ENCODE peak calls at places on chromosomes 16 and 17, in eight cellular contexts. One of them, this sample, is unnamed.

GRCh38 chr16:87693827-87694226 is 72.0 kb downstream of the KLHDC4 start:
- DNase-seq in A549: no peak
- DNase-seq in pancreas: no peak
- DNase-seq in GM23338: no peak
- DNase-seq in HFF-Myc: no peak
- DNase-seq in colonic mucosa: no peak
- DNase-seq in MM.1S: no peak
- DNase-seq in epithelial cell of esophagus: no peak
- DNase-seq in this sample: no peak

GRCh38 chr17:48503747-48504146 is 27.1 kb downstream of the HOXB1 start:
- DNase-seq in A549: no peak
- DNase-seq in pancreas: no peak
- DNase-seq in GM23338: no peak
- DNase-seq in HFF-Myc: no peak
- DNase-seq in colonic mucosa: no peak
- DNase-seq in MM.1S: no peak
- DNase-seq in epithelial cell of esophagus: no peak
- DNase-seq in this sample: no peak

GRCh38 chr17:8162997-8163977 is 539 bp upstream of the VAMP2 start:
- DNase-seq in A549: no peak
- DNase-seq in pancreas: no peak
- DNase-seq in GM23338: peak
- DNase-seq in HFF-Myc: no peak
- DNase-seq in colonic mucosa: peak
- DNase-seq in MM.1S: no peak
- DNase-seq in epithelial cell of esophagus: no peak
- DNase-seq in this sample: peak

GRCh38 chr16:10480151-10480550 is 94.3 kb downstream of the ATF7IP2 start:
- DNase-seq in A549: no peak
- DNase-seq in pancreas: no peak
- DNase-seq in GM23338: no peak
- DNase-seq in HFF-Myc: no peak
- DNase-seq in colonic mucosa: no peak
- DNase-seq in MM.1S: no peak
- DNase-seq in epithelial cell of esophagus: no peak
- DNase-seq in this sample: no peak

GRCh38 chr17:6556121-6557039 is at the start of gene PITPNM3:
- DNase-seq in A549: no peak
- DNase-seq in pancreas: peak
- DNase-seq in GM23338: peak
- DNase-seq in HFF-Myc: no peak
- DNase-seq in colonic mucosa: peak
- DNase-seq in MM.1S: no peak
- DNase-seq in epithelial cell of esophagus: peak
- DNase-seq in this sample: no peak

GRCh38 chr17:45676695-45677094 is 107.4 kb upstream of the CRHR1 start:
- DNase-seq in A549: no peak
- DNase-seq in pancreas: no peak
- DNase-seq in GM23338: no peak
- DNase-seq in HFF-Myc: no peak
- DNase-seq in colonic mucosa: no peak
- DNase-seq in MM.1S: no peak
- DNase-seq in epithelial cell of esophagus: no peak
- DNase-seq in this sample: no peak

GRCh38 chr17:68462381-68463210 is 5.3 kb upstream of the WIPI1 start:
- DNase-seq in A549: peak
- DNase-seq in pancreas: no peak
- DNase-seq in GM23338: peak
- DNase-seq in HFF-Myc: peak
- DNase-seq in colonic mucosa: peak
- DNase-seq in MM.1S: peak
- DNase-seq in epithelial cell of esophagus: peak
- DNase-seq in this sample: peak

GRCh38 chr17:81492202-81492601 is 20.4 kb downstream of the ACTG1 start:
- DNase-seq in A549: no peak
- DNase-seq in pancreas: no peak
- DNase-seq in GM23338: no peak
- DNase-seq in HFF-Myc: no peak
- DNase-seq in colonic mucosa: no peak
- DNase-seq in MM.1S: no peak
- DNase-seq in epithelial cell of esophagus: no peak
- DNase-seq in this sample: no peak

GRCh38 chr17:41267711-41268110 is 2.5 kb downstream of the KRTAP9-6 start:
- DNase-seq in A549: no peak
- DNase-seq in pancreas: no peak
- DNase-seq in GM23338: no peak
- DNase-seq in HFF-Myc: no peak
- DNase-seq in colonic mucosa: no peak
- DNase-seq in MM.1S: no peak
- DNase-seq in epithelial cell of esophagus: no peak
- DNase-seq in this sample: no peak

GRCh38 chr17:27622914-27623313 is 8.1 kb upstream of the LGALS9 start:
- DNase-seq in A549: no peak
- DNase-seq in pancreas: no peak
- DNase-seq in GM23338: no peak
- DNase-seq in HFF-Myc: no peak
- DNase-seq in colonic mucosa: no peak
- DNase-seq in MM.1S: no peak
- DNase-seq in epithelial cell of esophagus: no peak
- DNase-seq in this sample: no peak

GRCh38 chr16:13471036-13471435 is 448.9 kb upstream of the ERCC4 start:
- DNase-seq in A549: no peak
- DNase-seq in pancreas: no peak
- DNase-seq in GM23338: peak
- DNase-seq in HFF-Myc: no peak
- DNase-seq in colonic mucosa: no peak
- DNase-seq in MM.1S: peak
- DNase-seq in epithelial cell of esophagus: no peak
- DNase-seq in this sample: no peak

GRCh38 chr17:77445908-77446535 is 305.3 kb downstream of the SEC14L1 start:
- DNase-seq in A549: no peak
- DNase-seq in pancreas: no peak
- DNase-seq in GM23338: no peak
- DNase-seq in HFF-Myc: no peak
- DNase-seq in colonic mucosa: peak
- DNase-seq in MM.1S: peak
- DNase-seq in epithelial cell of esophagus: no peak
- DNase-seq in this sample: peak

GRCh38 chr16:67678354-67679023 is 11.9 kb downstream of the C16orf86 start:
- DNase-seq in A549: no peak
- DNase-seq in pancreas: no peak
- DNase-seq in GM23338: no peak
- DNase-seq in HFF-Myc: no peak
- DNase-seq in colonic mucosa: peak
- DNase-seq in MM.1S: no peak
- DNase-seq in epithelial cell of esophagus: no peak
- DNase-seq in this sample: no peak

GRCh38 chr16:64590516-64590915 is 531.3 kb downstream of the CDH11 start:
- DNase-seq in A549: peak
- DNase-seq in pancreas: no peak
- DNase-seq in GM23338: no peak
- DNase-seq in HFF-Myc: no peak
- DNase-seq in colonic mucosa: no peak
- DNase-seq in MM.1S: no peak
- DNase-seq in epithelial cell of esophagus: peak
- DNase-seq in this sample: no peak

GRCh38 chr16:23952128-23953041 is 116.6 kb downstream of the PRKCB start:
- DNase-seq in A549: no peak
- DNase-seq in pancreas: no peak
- DNase-seq in GM23338: no peak
- DNase-seq in HFF-Myc: no peak
- DNase-seq in colonic mucosa: peak
- DNase-seq in MM.1S: no peak
- DNase-seq in epithelial cell of esophagus: no peak
- DNase-seq in this sample: no peak

GRCh38 chr17:63751806-63752205 is 10.2 kb upstream of the STRADA start:
- DNase-seq in A549: no peak
- DNase-seq in pancreas: no peak
- DNase-seq in GM23338: no peak
- DNase-seq in HFF-Myc: no peak
- DNase-seq in colonic mucosa: no peak
- DNase-seq in MM.1S: peak
- DNase-seq in epithelial cell of esophagus: no peak
- DNase-seq in this sample: no peak

GRCh38 chr16:83622010-83622409 is 185.8 kb upstream of the HSBP1 start:
- DNase-seq in A549: no peak
- DNase-seq in pancreas: no peak
- DNase-seq in GM23338: no peak
- DNase-seq in HFF-Myc: no peak
- DNase-seq in colonic mucosa: no peak
- DNase-seq in MM.1S: no peak
- DNase-seq in epithelial cell of esophagus: no peak
- DNase-seq in this sample: no peak

GRCh38 chr17:11144358-11145233 is 96.4 kb upstream of the SHISA6 start:
- DNase-seq in A549: peak
- DNase-seq in pancreas: no peak
- DNase-seq in GM23338: peak
- DNase-seq in HFF-Myc: peak
- DNase-seq in colonic mucosa: peak
- DNase-seq in MM.1S: peak
- DNase-seq in epithelial cell of esophagus: peak
- DNase-seq in this sample: no peak

DNA sequence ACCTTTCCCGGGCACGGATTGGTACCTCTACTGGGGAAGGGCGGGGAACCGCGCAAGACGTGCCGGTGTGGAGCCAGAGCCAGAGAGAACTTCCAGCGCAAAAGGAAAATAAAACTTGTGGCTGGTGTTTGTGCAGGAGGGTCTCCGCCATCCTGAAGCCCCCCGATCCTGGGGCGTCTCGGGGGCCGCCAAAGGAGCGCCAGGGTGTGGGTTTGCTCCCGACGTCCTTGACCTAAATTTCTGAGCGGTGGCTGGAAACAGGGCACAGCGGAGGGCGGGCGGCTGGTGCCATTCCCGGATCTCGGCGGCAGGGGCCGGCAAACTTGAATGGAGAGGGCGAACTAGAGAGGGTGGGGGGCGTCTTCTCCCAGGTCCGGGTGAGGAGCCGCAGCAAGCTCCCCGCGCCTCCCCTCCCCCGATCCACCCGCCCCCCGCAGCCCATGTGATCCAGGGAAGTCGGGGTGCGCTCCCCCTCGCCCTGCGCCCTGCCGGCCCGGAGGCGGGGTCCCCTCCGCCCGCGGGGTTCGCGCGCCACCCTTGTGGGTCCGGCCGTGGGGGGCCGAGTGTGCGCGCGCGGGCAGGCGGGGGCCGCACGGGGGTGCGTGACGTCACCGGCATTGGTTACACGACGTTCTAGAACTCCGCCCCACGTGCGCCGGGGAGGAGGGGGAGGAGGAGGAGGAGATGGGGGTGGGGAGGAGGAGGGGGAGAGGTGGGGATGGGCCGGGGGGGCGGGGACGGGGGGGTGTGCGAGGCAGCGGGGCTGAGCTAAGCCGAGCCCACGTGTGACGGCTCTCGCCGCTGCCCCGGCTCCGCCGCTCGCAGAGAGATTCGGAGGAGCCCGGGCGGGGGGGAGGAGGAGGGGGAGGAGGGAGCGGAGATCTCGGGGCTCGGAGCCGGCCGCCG is at the start of gene MSI2:
- DNase-seq in A549: peak
- DNase-seq in pancreas: peak
- DNase-seq in GM23338: peak
- DNase-seq in HFF-Myc: peak
- DNase-seq in colonic mucosa: peak
- DNase-seq in MM.1S: peak
- DNase-seq in epithelial cell of esophagus: peak
- DNase-seq in this sample: peak
- TF ChIP-seq CTCF in A549: no peak
- TF ChIP-seq CTCF in pancreas: no peak
- TF ChIP-seq CTCF in GM23338: no peak
- TF ChIP-seq CTCF in HFF-Myc: no peak
- TF ChIP-seq CTCF in colonic mucosa: no peak
- TF ChIP-seq CTCF in MM.1S: no peak
- TF ChIP-seq CTCF in epithelial cell of esophagus: no peak
- TF ChIP-seq CTCF in this sample: no peak

GRCh38 chr17:2222901-2223616 is 80.5 kb downstream of the SMG6 start:
- DNase-seq in A549: no peak
- DNase-seq in pancreas: no peak
- DNase-seq in GM23338: no peak
- DNase-seq in HFF-Myc: no peak
- DNase-seq in colonic mucosa: peak
- DNase-seq in MM.1S: peak
- DNase-seq in epithelial cell of esophagus: peak
- DNase-seq in this sample: peak
- H3K4me3 ChIP-seq in A549: no peak
- H3K4me3 ChIP-seq in pancreas: no peak
- H3K4me3 ChIP-seq in GM23338: no peak
- H3K4me3 ChIP-seq in HFF-Myc: no peak
- H3K4me3 ChIP-seq in colonic mucosa: no peak
- H3K4me3 ChIP-seq in MM.1S: peak
- H3K4me3 ChIP-seq in epithelial cell of esophagus: no peak
- H3K4me3 ChIP-seq in this sample: no peak

DNA sequence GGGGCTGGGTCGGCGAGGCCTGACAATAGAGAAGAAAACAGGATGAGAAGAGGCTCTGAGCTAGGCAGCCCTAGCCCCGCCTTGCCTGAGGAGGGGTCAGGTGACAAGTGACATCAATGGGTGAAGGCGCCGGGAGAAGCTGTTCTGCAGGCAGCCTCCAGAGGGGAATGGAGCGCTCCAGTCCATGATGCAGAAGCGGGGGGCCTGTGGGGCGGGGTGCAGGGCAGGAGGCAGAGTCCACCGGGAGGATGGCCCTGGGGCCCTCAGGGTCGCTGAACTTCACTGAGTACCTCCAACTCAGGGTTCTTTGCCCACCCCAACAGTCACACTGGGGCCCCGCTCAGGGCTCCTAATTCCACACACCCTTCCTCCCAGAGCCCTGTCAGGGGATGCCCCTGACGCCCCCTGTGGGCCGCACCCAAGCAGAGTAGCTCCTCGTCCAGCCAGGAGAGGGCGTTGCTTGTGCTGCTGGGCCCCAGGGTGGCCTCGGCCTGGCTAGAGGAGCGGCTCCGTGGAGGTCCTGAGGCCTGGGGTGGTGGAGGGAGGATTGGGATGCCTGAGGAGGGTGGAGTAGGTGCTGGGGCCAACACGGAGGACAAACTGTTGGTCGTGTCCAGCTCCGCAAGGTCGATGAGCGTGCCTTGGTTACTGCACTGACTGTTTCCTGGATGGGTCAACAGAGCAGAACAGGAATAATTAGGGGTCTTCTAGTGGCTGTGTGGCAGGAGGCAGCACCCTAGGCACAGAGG is 20.8 kb downstream of the GGA3 start:
- DNase-seq in A549: peak
- DNase-seq in pancreas: peak
- DNase-seq in GM23338: peak
- DNase-seq in HFF-Myc: no peak
- DNase-seq in colonic mucosa: no peak
- DNase-seq in MM.1S: peak
- DNase-seq in epithelial cell of esophagus: peak
- DNase-seq in this sample: no peak
- TF ChIP-seq CTCF in A549: peak
- TF ChIP-seq CTCF in pancreas: no peak
- TF ChIP-seq CTCF in GM23338: peak
- TF ChIP-seq CTCF in HFF-Myc: peak
- TF ChIP-seq CTCF in colonic mucosa: peak
- TF ChIP-seq CTCF in MM.1S: peak
- TF ChIP-seq CTCF in epithelial cell of esophagus: peak
- TF ChIP-seq CTCF in this sample: peak

DNA sequence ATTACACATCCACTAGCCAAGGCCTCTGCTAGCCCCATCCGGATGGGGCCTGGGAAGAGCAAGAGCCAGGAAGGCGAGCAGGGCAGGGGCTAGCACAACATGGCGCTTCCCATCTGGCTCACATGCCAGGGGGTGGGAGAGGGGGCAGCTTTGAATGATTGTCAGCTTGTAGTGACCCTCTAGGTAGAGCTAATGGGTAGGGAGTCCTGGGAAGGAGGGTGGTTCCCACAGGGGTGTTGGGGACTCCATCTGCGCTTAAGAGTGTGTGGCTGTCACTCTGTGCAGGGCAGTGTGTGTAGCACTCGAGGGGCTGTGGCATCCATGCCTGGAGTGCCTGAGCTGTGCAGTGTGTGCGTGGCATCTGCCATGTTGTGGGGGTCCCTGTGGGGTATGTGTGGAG is 24.5 kb downstream of the ARHGAP23 start:
- DNase-seq in A549: no peak
- DNase-seq in pancreas: no peak
- DNase-seq in GM23338: no peak
- DNase-seq in HFF-Myc: no peak
- DNase-seq in colonic mucosa: no peak
- DNase-seq in MM.1S: no peak
- DNase-seq in epithelial cell of esophagus: no peak
- DNase-seq in this sample: no peak
- H3K4me3 ChIP-seq in A549: no peak
- H3K4me3 ChIP-seq in pancreas: no peak
- H3K4me3 ChIP-seq in GM23338: peak
- H3K4me3 ChIP-seq in HFF-Myc: peak
- H3K4me3 ChIP-seq in colonic mucosa: no peak
- H3K4me3 ChIP-seq in MM.1S: no peak
- H3K4me3 ChIP-seq in epithelial cell of esophagus: no peak
- H3K4me3 ChIP-seq in this sample: no peak

This sample was measured in GM06990.